ENCODE peak calls at places on chromosomes 2 and 18, in ten cellular contexts. One of them, this sample, is unnamed.

GRCh38 chr2:197862556-197862955 is 58.2 kb downstream of the PLCL1 start:
- DNase-seq in astrocyte of the hippocampus: no peak
- DNase-seq in ovary: no peak
- DNase-seq in OCI-M1: no peak
- DNase-seq in foreskin melanocyte: no peak
- DNase-seq in B cell: no peak
- DNase-seq in naive thymus-derived CD4-positive, alpha-beta T cell: no peak
- DNase-seq in psoas muscle: no peak
- DNase-seq in NB4: no peak
- DNase-seq in activated CD8-positive, alpha-beta T cell treated with anti-CD3 and anti-CD28 coated beads, Interleukin-2, amount 10 ng/mL, durations not matched to agents 7 days and 5 days: no peak
- DNase-seq in this sample: no peak

GRCh38 chr2:104429978-104430740 is 423.8 kb upstream of the POU3F3 start:
- DNase-seq in ovary: no peak
- DNase-seq in activated CD8-positive, alpha-beta T cell treated with anti-CD3 and anti-CD28 coated beads, Interleukin-2, amount 10 ng/mL, durations not matched to agents 7 days and 5 days: no peak
- DNase-seq in B cell: no peak
- DNase-seq in foreskin melanocyte: no peak
- DNase-seq in naive thymus-derived CD4-positive, alpha-beta T cell: no peak
- DNase-seq in astrocyte of the hippocampus: peak
- DNase-seq in OCI-M1: no peak
- DNase-seq in psoas muscle: no peak
- DNase-seq in NB4: no peak
- DNase-seq in this sample: no peak

GRCh38 chr18:10559566-10560456 is 34.0 kb downstream of the NAPG start:
- DNase-seq in psoas muscle: peak
- DNase-seq in naive thymus-derived CD4-positive, alpha-beta T cell: no peak
- DNase-seq in astrocyte of the hippocampus: no peak
- DNase-seq in NB4: peak
- DNase-seq in activated CD8-positive, alpha-beta T cell treated with anti-CD3 and anti-CD28 coated beads, Interleukin-2, amount 10 ng/mL, durations not matched to agents 7 days and 5 days: no peak
- DNase-seq in ovary: no peak
- DNase-seq in foreskin melanocyte: no peak
- DNase-seq in OCI-M1: no peak
- DNase-seq in B cell: peak
- DNase-seq in this sample: no peak

GRCh38 chr18:22594155-22594690 is 176.5 kb upstream of the CTAGE1 start:
- DNase-seq in OCI-M1: peak
- DNase-seq in B cell: no peak
- DNase-seq in astrocyte of the hippocampus: no peak
- DNase-seq in foreskin melanocyte: no peak
- DNase-seq in naive thymus-derived CD4-positive, alpha-beta T cell: no peak
- DNase-seq in NB4: no peak
- DNase-seq in ovary: no peak
- DNase-seq in psoas muscle: no peak
- DNase-seq in activated CD8-positive, alpha-beta T cell treated with anti-CD3 and anti-CD28 coated beads, Interleukin-2, amount 10 ng/mL, durations not matched to agents 7 days and 5 days: no peak
- DNase-seq in this sample: no peak

GRCh38 chr2:175151791-175152190 is 16.2 kb downstream of the ATF2 start:
- DNase-seq in activated CD8-positive, alpha-beta T cell treated with anti-CD3 and anti-CD28 coated beads, Interleukin-2, amount 10 ng/mL, durations not matched to agents 7 days and 5 days: no peak
- DNase-seq in OCI-M1: no peak
- DNase-seq in ovary: no peak
- DNase-seq in astrocyte of the hippocampus: no peak
- DNase-seq in psoas muscle: no peak
- DNase-seq in NB4: no peak
- DNase-seq in B cell: no peak
- DNase-seq in naive thymus-derived CD4-positive, alpha-beta T cell: no peak
- DNase-seq in foreskin melanocyte: no peak
- DNase-seq in this sample: no peak

GRCh38 chr2:203636896-203637818 is 69.3 kb upstream of the CD28 start:
- DNase-seq in ovary: no peak
- DNase-seq in B cell: no peak
- DNase-seq in foreskin melanocyte: peak
- DNase-seq in psoas muscle: no peak
- DNase-seq in NB4: peak
- DNase-seq in naive thymus-derived CD4-positive, alpha-beta T cell: no peak
- DNase-seq in activated CD8-positive, alpha-beta T cell treated with anti-CD3 and anti-CD28 coated beads, Interleukin-2, amount 10 ng/mL, durations not matched to agents 7 days and 5 days: peak
- DNase-seq in OCI-M1: peak
- DNase-seq in astrocyte of the hippocampus: no peak
- DNase-seq in this sample: no peak

GRCh38 chr2:855177-855576 is 95.5 kb upstream of the SNTG2 start:
- DNase-seq in astrocyte of the hippocampus: no peak
- DNase-seq in foreskin melanocyte: no peak
- DNase-seq in OCI-M1: no peak
- DNase-seq in activated CD8-positive, alpha-beta T cell treated with anti-CD3 and anti-CD28 coated beads, Interleukin-2, amount 10 ng/mL, durations not matched to agents 7 days and 5 days: no peak
- DNase-seq in psoas muscle: no peak
- DNase-seq in NB4: peak
- DNase-seq in B cell: no peak
- DNase-seq in naive thymus-derived CD4-positive, alpha-beta T cell: no peak
- DNase-seq in ovary: no peak
- DNase-seq in this sample: no peak

GRCh38 chr2:234245945-234246344 is 195.4 kb downstream of the SPP2 start:
- DNase-seq in B cell: no peak
- DNase-seq in foreskin melanocyte: peak
- DNase-seq in activated CD8-positive, alpha-beta T cell treated with anti-CD3 and anti-CD28 coated beads, Interleukin-2, amount 10 ng/mL, durations not matched to agents 7 days and 5 days: no peak
- DNase-seq in OCI-M1: no peak
- DNase-seq in naive thymus-derived CD4-positive, alpha-beta T cell: no peak
- DNase-seq in psoas muscle: no peak
- DNase-seq in astrocyte of the hippocampus: peak
- DNase-seq in ovary: no peak
- DNase-seq in NB4: no peak
- DNase-seq in this sample: no peak

GRCh38 chr18:27899893-27900292 is 277.0 kb downstream of the CDH2 start:
- DNase-seq in ovary: no peak
- DNase-seq in foreskin melanocyte: no peak
- DNase-seq in OCI-M1: no peak
- DNase-seq in astrocyte of the hippocampus: no peak
- DNase-seq in naive thymus-derived CD4-positive, alpha-beta T cell: no peak
- DNase-seq in NB4: no peak
- DNase-seq in psoas muscle: no peak
- DNase-seq in B cell: no peak
- DNase-seq in activated CD8-positive, alpha-beta T cell treated with anti-CD3 and anti-CD28 coated beads, Interleukin-2, amount 10 ng/mL, durations not matched to agents 7 days and 5 days: no peak
- DNase-seq in this sample: no peak

GRCh38 chr2:149595069-149595963 is 7.7 kb upstream of the MMADHC start:
- DNase-seq in activated CD8-positive, alpha-beta T cell treated with anti-CD3 and anti-CD28 coated beads, Interleukin-2, amount 10 ng/mL, durations not matched to agents 7 days and 5 days: no peak
- DNase-seq in OCI-M1: no peak
- DNase-seq in psoas muscle: no peak
- DNase-seq in B cell: no peak
- DNase-seq in foreskin melanocyte: no peak
- DNase-seq in naive thymus-derived CD4-positive, alpha-beta T cell: no peak
- DNase-seq in astrocyte of the hippocampus: peak
- DNase-seq in NB4: no peak
- DNase-seq in ovary: no peak
- DNase-seq in this sample: no peak

GRCh38 chr2:33134086-33134763 is 187.5 kb downstream of the LTBP1 start:
- DNase-seq in foreskin melanocyte: peak
- DNase-seq in ovary: peak
- DNase-seq in B cell: no peak
- DNase-seq in OCI-M1: no peak
- DNase-seq in astrocyte of the hippocampus: peak
- DNase-seq in activated CD8-positive, alpha-beta T cell treated with anti-CD3 and anti-CD28 coated beads, Interleukin-2, amount 10 ng/mL, durations not matched to agents 7 days and 5 days: no peak
- DNase-seq in NB4: no peak
- DNase-seq in naive thymus-derived CD4-positive, alpha-beta T cell: no peak
- DNase-seq in psoas muscle: peak
- DNase-seq in this sample: no peak

This sample was measured in MM.1S.